ENCODE peak calls at places on chromosomes 16 and 17, in nine cellular contexts. T is H7; S is fibroblast of the aortic adventitia; A is psoas muscle; M is AG20443; Y is NCI-H460; R is activated CD4-positive, alpha-beta T cell treated with anti-CD3 and anti-CD28 coated beads for 24 hours; V is fibroblast of mammary gland; F is amygdala. U is an unnamed sample.

GRCh38 chr16:86281435-86281834 is 228.9 kb upstream of the FOXF1 start:
- DNase-seq in S (no peak), T (peak; percentile 25), Y (no peak), F (no peak), M (no peak), R (no peak), A (no peak), V (no peak), U (no peak)

GRCh38 chr17:47686661-47687327 is 7.2 kb upstream of the TBKBP1 start:
- DNase-seq in T (no peak), R (no peak), F (no peak), V (peak; percentile 64), Y (no peak), S (no peak), A (no peak), M (no peak), U (no peak)

GRCh38 chr17:62105361-62105760 is 40.3 kb upstream of the MED13 start:
- DNase-seq in F (no peak), A (no peak), V (no peak), T (no peak), M (no peak), S (no peak), R (no peak), Y (no peak), U (no peak)

GRCh38 chr16:88014201-88014781 is 63.1 kb downstream of the BANP start:
- DNase-seq in V (peak; percentile 50), Y (no peak), M (no peak), R (no peak), A (no peak), T (no peak), S (peak; percentile 3), F (no peak), U (peak; percentile 37)

GRCh38 chr17:41739661-41740352 is 5.4 kb upstream of the HAP1 start:
- DNase-seq in T (no peak), S (peak; percentile 5), Y (peak; percentile 20), R (no peak), M (peak; percentile 60), A (no peak), F (no peak), V (peak; percentile 46), U (no peak)

GRCh38 chr17:57871863-57872262 is 22.0 kb upstream of the MRPS23 start:
- DNase-seq in T (peak; percentile 37), Y (no peak), A (no peak), V (no peak), F (no peak), S (no peak), R (no peak), M (no peak), U (no peak)

GRCh38 chr16:11595908-11596504 is 9.3 kb upstream of the LITAF start:
- DNase-seq in A (no peak), T (peak; percentile 44), Y (no peak), R (no peak), F (no peak), M (no peak), S (no peak), V (no peak), U (peak; percentile 86)

GRCh38 chr16:26787924-26788323 is 278.8 kb upstream of the C16orf82 start:
- DNase-seq in T (no peak), V (no peak), Y (no peak), A (no peak), M (no peak), F (no peak), S (no peak), R (no peak), U (peak; percentile 14)

GRCh38 chr17:76568771-76569170 is 16.9 kb downstream of the ST6GALNAC2 start:
- DNase-seq in Y (no peak), R (no peak), V (no peak), F (no peak), T (peak; percentile 84), S (no peak), M (no peak), A (no peak), U (no peak)

GRCh38 chr16:83574388-83574787 is 233.4 kb upstream of the HSBP1 start:
- DNase-seq in M (peak; percentile 78), F (no peak), R (no peak), S (peak; percentile 59), Y (no peak), A (no peak), T (peak; percentile 21), V (peak; percentile 70), U (no peak)

GRCh38 chr16:31421587-31421986 is 6.6 kb downstream of the COX6A2 start:
- DNase-seq in R (peak; percentile 27), M (no peak), V (no peak), A (no peak), F (no peak), S (no peak), T (no peak), Y (no peak), U (no peak)

GRCh38 chr16:80576343-80576912 is 35.6 kb downstream of the DYNLRB2 start:
- DNase-seq in M (no peak), S (no peak), V (no peak), F (no peak), T (no peak), R (no peak), A (no peak), Y (no peak), U (no peak)

GRCh38 chr17:9768381-9768934 is 22.9 kb downstream of the DHRS7C start:
- DNase-seq in M (peak; percentile 64), Y (peak; percentile 71), T (peak; percentile 56), A (no peak), F (no peak), V (peak; percentile 54), S (peak; percentile 30), R (no peak), U (peak; percentile 52)

GRCh38 chr17:74272731-74273201 is 1.3 kb upstream of the DNAI2 start:
- DNase-seq in M (no peak), T (peak; percentile 73), F (no peak), V (peak; percentile 67), Y (no peak), A (no peak), S (peak; percentile 80), R (no peak), U (no peak)

GRCh38 chr16:49439676-49440075 is 66.1 kb downstream of the C16orf78 start:
- DNase-seq in V (no peak), F (no peak), S (no peak), R (no peak), M (no peak), T (no peak), Y (no peak), A (no peak), U (no peak)

GRCh38 chr16:30381351-30382041 is 865 bp downstream of the SEPTIN1 start:
- DNase-seq in T (no peak), F (no peak), R (no peak), Y (no peak), S (no peak), V (no peak), M (no peak), A (no peak), U (no peak)